ENCODE peak calls at places on chromosomes 11 and 22, in four cellular contexts. Q is left ventricle myocardium inferior; V is effector memory CD8-positive, alpha-beta T cell; G is GM04503. L is an unnamed sample.

GRCh38 chr22:35421121-35421520 is 21.2 kb downstream of the MCM5 start:
- DNase-seq in Q (no peak), V (no peak), G (no peak), L (no peak)

GRCh38 chr11:108803781-108804180 is 138.9 kb downstream of the DDX10 start:
- DNase-seq in Q (no peak), V (no peak), G (peak), L (no peak)

GRCh38 chr11:126341760-126342161 is 13.7 kb upstream of the ST3GAL4 start:
- DNase-seq in Q (no peak), V (no peak), G (no peak), L (peak)

GRCh38 chr11:97684486-97685439 is 1295.0 kb downstream of the JRKL start:
- DNase-seq in Q (no peak), V (no peak), G (no peak), L (no peak)

GRCh38 chr11:35144103-35144741 is 5.3 kb downstream of the CD44 start:
- DNase-seq in Q (no peak), V (peak), G (peak), L (peak)

GRCh38 chr22:19232620-19233019 is 54.1 kb upstream of the SLC25A1 start:
- DNase-seq in Q (no peak), V (no peak), G (no peak), L (no peak)

GRCh38 chr11:132253469-132254264 is 883.3 kb downstream of the NTM start:
- DNase-seq in Q (no peak), V (no peak), G (no peak), L (no peak)

GRCh38 chr22:33357894-33358440 is 299.8 kb upstream of the SYN3 start:
- DNase-seq in Q (no peak), V (no peak), G (no peak), L (no peak)

GRCh38 chr11:100563541-100564280 is 123.4 kb upstream of the ARHGAP42 start:
- DNase-seq in Q (no peak), V (no peak), G (no peak), L (no peak)

GRCh38 chr11:1487091-1487850 is 692 bp upstream of the MOB2 start:
- DNase-seq in Q (peak), V (no peak), G (no peak), L (no peak)

GRCh38 chr11:130817608-130817944 is 98.7 kb downstream of the SNX19 start:
- DNase-seq in Q (no peak), V (no peak), G (peak), L (no peak)

GRCh38 chr22:41925783-41926460 is 684 bp downstream of the TNFRSF13C start:
- DNase-seq in Q (peak), V (peak), G (no peak), L (peak)

L was measured in MG63.